ENCODE peak calls at places on chromosomes 5 and 9, in seven cellular contexts. One of them, this sample, is unnamed. For H3K9me2, the result is how much of the 10 kb centered on the place peaks cover.

GRCh38 chr5:102715405-102715804 is 39.7 kb upstream of the PAM start:
- DNase-seq in GM23338: no peak
- DNase-seq in PC-3: peak
- DNase-seq in GM23248: peak
- DNase-seq in PC-9: peak
- DNase-seq in hepatocyte: no peak
- DNase-seq in MM.1S: no peak
- DNase-seq in this sample: peak

GRCh38 chr9:70566066-70566465 is 151.6 kb upstream of the KLF9 start:
- DNase-seq in GM23338: no peak
- DNase-seq in PC-3: no peak
- DNase-seq in GM23248: no peak
- DNase-seq in PC-9: no peak
- DNase-seq in hepatocyte: no peak
- DNase-seq in MM.1S: no peak
- DNase-seq in this sample: no peak

GRCh38 chr9:16335788-16336580 is 534.5 kb downstream of the BNC2 start:
- DNase-seq in GM23338: no peak
- DNase-seq in PC-3: peak
- DNase-seq in GM23248: peak
- DNase-seq in PC-9: peak
- DNase-seq in hepatocyte: peak
- DNase-seq in MM.1S: peak
- DNase-seq in this sample: peak

GRCh38 chr5:142853682-142854081 is 83.5 kb downstream of the ARHGAP26 start:
- DNase-seq in GM23338: no peak
- DNase-seq in PC-3: no peak
- DNase-seq in GM23248: no peak
- DNase-seq in PC-9: no peak
- DNase-seq in hepatocyte: no peak
- DNase-seq in MM.1S: no peak
- DNase-seq in this sample: no peak

GRCh38 chr9:87662808-87663528 is 63.0 kb upstream of the CTSL start:
- DNase-seq in GM23338: peak
- DNase-seq in PC-3: peak
- DNase-seq in GM23248: peak
- DNase-seq in PC-9: peak
- DNase-seq in hepatocyte: peak
- DNase-seq in MM.1S: peak
- DNase-seq in this sample: peak

GRCh38 chr9:77604316-77604715 is 43.8 kb downstream of the GNA14 start:
- DNase-seq in GM23338: no peak
- DNase-seq in PC-3: no peak
- DNase-seq in GM23248: no peak
- DNase-seq in PC-9: no peak
- DNase-seq in hepatocyte: peak
- DNase-seq in MM.1S: no peak
- DNase-seq in this sample: no peak

GRCh38 chr5:104189909-104190308 is 627.3 kb upstream of the NUDT12 start:
- DNase-seq in GM23338: no peak
- DNase-seq in PC-3: peak
- DNase-seq in GM23248: peak
- DNase-seq in PC-9: no peak
- DNase-seq in hepatocyte: no peak
- DNase-seq in MM.1S: peak
- DNase-seq in this sample: no peak

GRCh38 chr9:16524823-16525222 is 345.6 kb downstream of the BNC2 start:
- DNase-seq in GM23338: peak
- DNase-seq in PC-3: no peak
- DNase-seq in GM23248: no peak
- DNase-seq in PC-9: no peak
- DNase-seq in hepatocyte: no peak
- DNase-seq in MM.1S: no peak
- DNase-seq in this sample: no peak

GRCh38 chr5:33781286-33781685 is 110.5 kb downstream of the ADAMTS12 start:
- DNase-seq in GM23338: no peak
- DNase-seq in PC-3: peak
- DNase-seq in GM23248: peak
- DNase-seq in PC-9: peak
- DNase-seq in hepatocyte: no peak
- DNase-seq in MM.1S: no peak
- DNase-seq in this sample: no peak

GRCh38 chr9:123561055-123561454 is 205.1 kb downstream of the CRB2 start:
- DNase-seq in GM23338: peak
- DNase-seq in PC-3: no peak
- DNase-seq in GM23248: no peak
- DNase-seq in PC-9: no peak
- DNase-seq in hepatocyte: no peak
- DNase-seq in MM.1S: no peak
- DNase-seq in this sample: no peak

GRCh38 chr9:91074866-91075265 is 273.2 kb downstream of the SYK start:
- DNase-seq in GM23338: no peak
- DNase-seq in PC-3: no peak
- DNase-seq in GM23248: no peak
- DNase-seq in PC-9: no peak
- DNase-seq in hepatocyte: no peak
- DNase-seq in MM.1S: no peak
- DNase-seq in this sample: no peak

GRCh38 chr5:179120951-179121666 is 60.9 kb downstream of the ZNF354C start:
- DNase-seq in GM23338: no peak
- DNase-seq in PC-3: no peak
- DNase-seq in GM23248: no peak
- DNase-seq in PC-9: no peak
- DNase-seq in hepatocyte: no peak
- DNase-seq in MM.1S: no peak
- DNase-seq in this sample: no peak

GRCh38 chr9:71857159-71857558 is 53.8 kb downstream of the ABHD17B start:
- DNase-seq in GM23338: no peak
- DNase-seq in PC-3: no peak
- DNase-seq in GM23248: no peak
- DNase-seq in PC-9: no peak
- DNase-seq in hepatocyte: no peak
- DNase-seq in MM.1S: peak
- DNase-seq in this sample: no peak

GRCh38 chr5:22557251-22557650 is 295.9 kb downstream of the CDH12 start:
- DNase-seq in GM23338: no peak
- DNase-seq in PC-3: no peak
- DNase-seq in GM23248: no peak
- DNase-seq in PC-9: no peak
- DNase-seq in hepatocyte: no peak
- DNase-seq in MM.1S: no peak
- DNase-seq in this sample: no peak

GRCh38 chr5:128480158-128480557 is 57.9 kb downstream of the FBN2 start:
- DNase-seq in GM23338: no peak
- DNase-seq in PC-3: no peak
- DNase-seq in GM23248: no peak
- DNase-seq in PC-9: no peak
- DNase-seq in hepatocyte: no peak
- DNase-seq in MM.1S: no peak
- DNase-seq in this sample: no peak
- H3K9me2 ChIP-seq in GM23338: under half
- H3K9me2 ChIP-seq in PC-3: under half
- H3K9me2 ChIP-seq in GM23248: under half
- H3K9me2 ChIP-seq in PC-9: under half
- H3K9me2 ChIP-seq in hepatocyte: under half
- H3K9me2 ChIP-seq in MM.1S: under half
- H3K9me2 ChIP-seq in this sample: under half

DNA sequence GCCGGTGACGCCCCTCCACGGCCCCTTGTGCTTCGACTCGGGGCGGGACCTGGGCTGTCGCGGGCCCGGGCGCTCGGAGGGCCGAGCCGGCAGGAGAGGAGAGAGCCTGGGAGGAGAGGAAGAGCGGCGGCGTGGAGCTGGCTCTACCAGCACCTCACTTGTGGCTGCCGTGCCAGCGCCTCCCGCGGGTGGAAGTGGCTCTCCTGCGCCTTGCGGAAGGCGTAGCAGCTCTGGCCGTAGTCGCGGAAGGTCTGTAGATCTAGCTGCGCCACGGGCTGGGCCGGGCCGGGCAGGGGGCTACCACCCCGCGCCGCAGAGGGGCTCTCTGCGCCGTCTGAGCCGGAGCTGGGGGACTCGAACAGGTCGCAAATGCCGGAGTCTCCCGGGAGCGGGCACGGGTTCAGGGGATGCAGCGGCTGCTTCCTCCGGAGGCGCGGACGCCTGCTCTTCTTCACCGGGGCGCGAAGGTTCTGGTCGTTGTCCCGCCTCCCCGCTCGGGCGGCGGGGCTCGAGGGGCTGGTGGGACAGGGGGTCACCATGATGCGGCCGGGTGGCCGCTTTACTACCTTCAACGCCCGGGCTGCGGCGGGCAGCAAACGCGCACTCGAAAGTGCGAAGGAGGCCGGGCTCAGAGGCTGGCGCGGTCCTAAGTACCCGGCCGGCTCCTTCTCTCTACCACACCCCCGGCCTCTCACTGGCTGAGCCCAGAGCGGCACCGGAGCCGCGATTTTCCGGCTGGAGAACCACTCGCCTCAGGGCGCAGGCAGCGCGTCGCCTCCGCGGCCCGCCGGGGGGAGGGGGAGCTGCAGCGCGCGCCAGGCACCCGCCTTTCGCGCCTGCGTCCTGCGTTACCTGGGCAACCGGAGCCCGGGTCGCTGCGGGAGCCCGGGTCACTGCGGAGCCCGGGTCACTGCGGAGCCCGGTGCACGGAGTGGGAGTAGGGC is at the start of gene CCNO:
- DNase-seq in GM23338: peak
- DNase-seq in PC-3: peak
- DNase-seq in GM23248: peak
- DNase-seq in PC-9: peak
- DNase-seq in hepatocyte: peak
- DNase-seq in MM.1S: peak
- DNase-seq in this sample: peak
- TF ChIP-seq EZH2 in GM23338: peak
- TF ChIP-seq EZH2 in PC-3: no peak
- TF ChIP-seq EZH2 in GM23248: no peak
- TF ChIP-seq EZH2 in PC-9: no peak
- TF ChIP-seq EZH2 in hepatocyte: peak
- TF ChIP-seq EZH2 in MM.1S: no peak
- TF ChIP-seq EZH2 in this sample: no peak

DNA sequence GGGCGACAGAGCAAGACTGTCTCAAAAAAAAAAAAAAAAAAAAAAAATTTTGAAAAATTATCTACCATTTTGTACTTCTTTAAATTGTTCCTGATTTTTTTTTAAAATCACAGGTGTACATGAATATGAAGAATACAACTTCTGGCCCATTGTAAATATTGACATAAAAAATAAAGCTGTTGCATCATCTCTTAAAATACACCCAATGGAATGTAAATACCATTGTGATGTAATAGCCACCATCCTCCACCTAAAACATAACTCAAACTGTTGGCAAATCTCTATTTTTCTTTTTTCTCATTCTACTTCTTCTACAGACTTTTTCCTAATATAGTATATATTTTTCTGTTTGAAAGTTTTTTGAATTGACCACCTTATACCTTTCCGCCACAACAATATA is 61.0 kb upstream of the TEX48 start:
- DNase-seq in GM23338: no peak
- DNase-seq in PC-3: peak
- DNase-seq in GM23248: peak
- DNase-seq in PC-9: no peak
- DNase-seq in hepatocyte: no peak
- DNase-seq in MM.1S: no peak
- DNase-seq in this sample: no peak
- H3K9me2 ChIP-seq in GM23338: under half
- H3K9me2 ChIP-seq in PC-3: under half
- H3K9me2 ChIP-seq in GM23248: under half
- H3K9me2 ChIP-seq in PC-9: under half
- H3K9me2 ChIP-seq in hepatocyte: under half
- H3K9me2 ChIP-seq in MM.1S: under half
- H3K9me2 ChIP-seq in this sample: under half

GRCh38 chr5:88681402-88681801 is 201.6 kb downstream of the MEF2C start:
- DNase-seq in GM23338: no peak
- DNase-seq in PC-3: no peak
- DNase-seq in GM23248: no peak
- DNase-seq in PC-9: no peak
- DNase-seq in hepatocyte: no peak
- DNase-seq in MM.1S: no peak
- DNase-seq in this sample: no peak

GRCh38 chr5:88680253-88681132 is 202.5 kb downstream of the MEF2C start:
- DNase-seq in GM23338: peak
- DNase-seq in PC-3: peak
- DNase-seq in GM23248: peak
- DNase-seq in PC-9: peak
- DNase-seq in hepatocyte: peak
- DNase-seq in MM.1S: peak
- DNase-seq in this sample: peak

GRCh38 chr5:88683506-88684135 is 199.4 kb downstream of the MEF2C start:
- DNase-seq in GM23338: peak
- DNase-seq in PC-3: peak
- DNase-seq in GM23248: peak
- DNase-seq in PC-9: no peak
- DNase-seq in hepatocyte: no peak
- DNase-seq in MM.1S: peak
- DNase-seq in this sample: no peak

GRCh38 chr5:88684136-88684500 is 198.9 kb downstream of the MEF2C start:
- DNase-seq in GM23338: no peak
- DNase-seq in PC-3: no peak
- DNase-seq in GM23248: no peak
- DNase-seq in PC-9: no peak
- DNase-seq in hepatocyte: no peak
- DNase-seq in MM.1S: no peak
- DNase-seq in this sample: no peak

DNA sequence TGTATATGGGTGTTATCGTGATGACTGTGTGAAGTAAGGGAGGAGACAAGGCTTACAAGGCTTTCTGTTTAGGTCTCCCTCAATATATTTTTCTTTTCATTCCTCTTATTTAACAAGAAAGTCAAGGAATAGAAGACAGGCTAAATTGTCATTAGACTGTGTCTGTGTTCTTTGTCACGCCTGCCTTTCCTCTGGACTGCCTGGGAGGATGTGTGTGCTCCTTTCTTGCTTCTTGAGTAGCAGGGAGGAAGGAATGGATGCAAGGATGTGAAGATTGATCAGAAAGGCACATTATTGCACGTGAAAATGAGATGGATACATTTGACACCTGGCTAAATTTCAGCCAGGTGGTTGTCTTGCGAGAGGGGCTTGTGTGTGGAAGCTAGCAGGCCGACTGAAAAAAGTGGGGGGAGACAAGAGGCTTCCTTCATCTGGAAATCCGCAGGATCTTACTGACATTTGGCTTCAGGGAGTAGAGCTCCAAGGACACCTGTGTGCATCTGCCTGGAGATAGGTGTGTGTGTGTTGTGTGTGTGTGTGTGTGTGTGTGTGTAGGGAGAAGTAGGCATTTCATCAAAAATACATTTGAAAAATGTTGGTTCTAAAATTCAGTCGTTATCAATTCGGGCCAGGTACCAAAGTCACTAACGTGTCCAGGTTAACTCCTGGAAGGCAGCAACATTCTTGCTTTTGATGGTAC is 200.0 kb downstream of the MEF2C start:
- DNase-seq in GM23338: peak
- DNase-seq in PC-3: no peak
- DNase-seq in GM23248: no peak
- DNase-seq in PC-9: no peak
- DNase-seq in hepatocyte: no peak
- DNase-seq in MM.1S: no peak
- DNase-seq in this sample: no peak
- TF ChIP-seq EZH2 in GM23338: peak
- TF ChIP-seq EZH2 in PC-3: no peak
- TF ChIP-seq EZH2 in GM23248: no peak
- TF ChIP-seq EZH2 in PC-9: no peak
- TF ChIP-seq EZH2 in hepatocyte: no peak
- TF ChIP-seq EZH2 in MM.1S: no peak
- TF ChIP-seq EZH2 in this sample: no peak